ENCODE peak calls at places on chromosomes 16 and 17, in four cellular contexts. A is GM12878, M is choroid plexus epithelial cell, Y is kidney epithelial cell. V is an unnamed sample.

GRCh38 chr17:81397314-81398169 is 2.3 kb downstream of the BAHCC1 start:
- DNase-seq in Y (no peak), A (no peak), M (peak), V (no peak)

GRCh38 chr17:17538417-17539391 is 42.5 kb upstream of the RASD1 start:
- DNase-seq in Y (no peak), A (no peak), M (peak), V (no peak)

GRCh38 chr17:1577657-1578428 is 15.3 kb upstream of the PITPNA start:
- DNase-seq in Y (no peak), A (no peak), M (no peak), V (peak)

GRCh38 chr17:76491271-76492184 is 9.7 kb downstream of the RHBDF2 start:
- DNase-seq in A (no peak), M (no peak), Y (no peak), V (peak)

GRCh38 chr17:27241346-27241946 is 52.5 kb upstream of the WSB1 start:
- DNase-seq in A (no peak), Y (peak), M (peak), V (no peak)

GRCh38 chr16:83814654-83814985 is 6.8 kb downstream of the HSBP1 start:
- DNase-seq in M (no peak), Y (no peak), A (no peak), V (no peak)

GRCh38 chr17:56206351-56206750 is 53.1 kb downstream of the ANKFN1 start:
- DNase-seq in M (no peak), Y (no peak), A (no peak), V (no peak)

GRCh38 chr17:28365487-28365886 is 488 bp upstream of the SEBOX start:
- DNase-seq in Y (no peak), A (no peak), M (no peak), V (no peak)

GRCh38 chr16:87107221-87107620 is 210.0 kb downstream of the C16orf95 start:
- DNase-seq in A (no peak), Y (no peak), M (no peak), V (no peak)

GRCh38 chr16:8486985-8487384 is 103.3 kb downstream of the TMEM114 start:
- DNase-seq in A (no peak), Y (no peak), M (no peak), V (no peak)

GRCh38 chr17:21036361-21036881 is 6.4 kb downstream of the USP22 start:
- DNase-seq in Y (no peak), M (peak), A (no peak), V (no peak)

GRCh38 chr17:47844814-47845453 is 3.9 kb upstream of the SCRN2 start:
- DNase-seq in A (no peak), M (peak), Y (no peak), V (no peak)

GRCh38 chr17:63451150-63451549 is 5.0 kb upstream of the CYB561 start:
- DNase-seq in A (no peak), Y (no peak), M (no peak), V (no peak)

GRCh38 chr17:50584116-50584515 is 23.6 kb downstream of the CACNA1G start:
- DNase-seq in M (no peak), Y (no peak), A (no peak), V (no peak)

GRCh38 chr16:20331635-20332034 is 4.3 kb upstream of the GP2 start:
- DNase-seq in A (no peak), M (no peak), Y (no peak), V (no peak)

GRCh38 chr17:30274887-30275286 is 16.9 kb downstream of the BLMH start:
- DNase-seq in M (no peak), A (no peak), Y (no peak), V (no peak)

GRCh38 chr17:20173091-20173490 is 163.9 kb downstream of the SPECC1 start:
- DNase-seq in M (peak), Y (no peak), A (no peak), V (no peak)

GRCh38 chr17:82193520-82194236 is 19.0 kb downstream of the CCDC57 start:
- DNase-seq in Y (no peak), M (no peak), A (no peak), V (no peak)

GRCh38 chr16:30786115-30786935 is 680 bp downstream of the ZNF629 start:
- DNase-seq in M (peak), A (no peak), Y (no peak), V (no peak)

GRCh38 chr17:61127960-61128359 is 271.7 kb upstream of the TBX2 start:
- DNase-seq in M (no peak), Y (no peak), A (no peak), V (no peak)

GRCh38 chr16:30736995-30737793 is 11.0 kb upstream of the PHKG2 start:
- DNase-seq in M (no peak), A (no peak), Y (no peak), V (no peak)

GRCh38 chr16:11405331-11406176 is 60.3 kb downstream of the RMI2 start:
- DNase-seq in A (no peak), M (peak), Y (no peak), V (no peak)

GRCh38 chr17:21285164-21286065 is 904 bp downstream of the MAP2K3 start:
- DNase-seq in A (no peak), Y (no peak), M (peak), V (no peak)

GRCh38 chr17:71494045-71494444 is 626.8 kb upstream of the SOX9 start:
- DNase-seq in Y (peak), M (peak), A (no peak), V (no peak)

GRCh38 chr16:77502448-77502847 is 67.6 kb upstream of the ADAMTS18 start:
- DNase-seq in Y (no peak), M (no peak), A (no peak), V (no peak)
- TF ChIP-seq CTCF in Y (no peak), M (no peak), A (no peak), V (no peak)

DNA sequence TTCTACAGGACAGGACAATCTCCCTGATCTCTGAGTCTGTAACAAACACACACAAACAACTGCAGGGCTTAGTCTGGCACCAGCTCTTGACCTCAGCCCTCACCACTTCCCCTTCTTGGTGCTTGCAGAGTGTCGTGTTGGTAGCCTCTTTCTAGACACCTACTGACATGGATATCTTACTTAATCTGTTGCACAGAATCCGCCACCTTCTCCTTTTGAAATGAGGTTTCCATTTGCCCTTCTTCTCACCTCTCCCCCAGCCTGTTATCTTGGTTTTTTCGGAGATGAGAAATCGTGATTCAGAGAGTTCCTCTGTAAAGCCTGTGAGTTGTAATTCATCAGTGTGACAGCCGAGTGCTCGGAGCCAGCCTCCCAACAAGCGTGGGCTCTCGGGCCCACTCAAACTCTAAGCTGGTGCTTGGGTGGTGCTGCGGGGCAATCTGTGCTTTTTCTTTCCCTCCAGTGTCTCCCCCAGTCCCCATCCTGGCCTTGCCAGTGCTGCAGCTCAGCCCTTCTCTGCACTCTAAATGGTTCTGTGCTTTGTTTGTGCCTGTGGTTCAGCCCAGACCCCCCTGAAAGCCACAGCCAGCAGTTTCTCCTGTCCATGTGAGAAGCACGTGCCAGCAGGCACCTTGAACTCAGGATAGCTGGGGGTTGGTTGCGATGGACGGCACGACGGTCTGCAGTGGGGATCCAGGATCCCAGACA is 28.1 kb downstream of the KIAA0513 start:
- DNase-seq in A (peak), Y (no peak), M (peak), V (peak)
- TF ChIP-seq CTCF in A (no peak), Y (no peak), M (no peak), V (no peak)

GRCh38 chr17:45317113-45317820 is 447 bp upstream of the MAP3K14 start:
- DNase-seq in A (peak), M (peak), Y (peak), V (peak)
- TF ChIP-seq CTCF in A (no peak), M (no peak), Y (no peak), V (no peak)

GRCh38 chr17:2592974-2593845 is at the start of gene PAFAH1B1:
- DNase-seq in Y (no peak), A (peak), M (peak), V (peak)
- TF ChIP-seq CTCF in Y (no peak), A (peak), M (no peak), V (no peak)

GRCh38 chr17:75267403-75268232 is 3.4 kb downstream of the MIF4GD start:
- DNase-seq in M (no peak), A (no peak), Y (no peak), V (no peak)
- TF ChIP-seq CTCF in M (no peak), A (no peak), Y (no peak), V (no peak)

GRCh38 chr16:22141746-22142145 is 20.6 kb upstream of the SDR42E2 start:
- DNase-seq in Y (no peak), M (peak), A (no peak), V (no peak)
- TF ChIP-seq CTCF in Y (peak), M (peak), A (peak), V (peak)

GRCh38 chr17:10617120-10617505 is 40.0 kb downstream of the MYH3 start:
- DNase-seq in Y (no peak), A (no peak), M (no peak), V (no peak)

GRCh38 chr17:10613775-10614513 is 43.2 kb downstream of the MYH3 start:
- DNase-seq in Y (no peak), M (no peak), A (no peak), V (no peak)

GRCh38 chr17:10614536-10615155 is 42.5 kb downstream of the MYH3 start:
- DNase-seq in M (peak), Y (no peak), A (no peak), V (no peak)

GRCh38 chr17:10618202-10618635 is 38.9 kb downstream of the MYH3 start:
- DNase-seq in A (no peak), M (peak), Y (no peak), V (peak)

GRCh38 chr17:10616502-10617119 is 40.5 kb downstream of the MYH3 start:
- DNase-seq in M (peak), A (no peak), Y (no peak), V (peak)
- TF ChIP-seq CTCF in M (peak), A (peak), Y (peak), V (peak)

DNA sequence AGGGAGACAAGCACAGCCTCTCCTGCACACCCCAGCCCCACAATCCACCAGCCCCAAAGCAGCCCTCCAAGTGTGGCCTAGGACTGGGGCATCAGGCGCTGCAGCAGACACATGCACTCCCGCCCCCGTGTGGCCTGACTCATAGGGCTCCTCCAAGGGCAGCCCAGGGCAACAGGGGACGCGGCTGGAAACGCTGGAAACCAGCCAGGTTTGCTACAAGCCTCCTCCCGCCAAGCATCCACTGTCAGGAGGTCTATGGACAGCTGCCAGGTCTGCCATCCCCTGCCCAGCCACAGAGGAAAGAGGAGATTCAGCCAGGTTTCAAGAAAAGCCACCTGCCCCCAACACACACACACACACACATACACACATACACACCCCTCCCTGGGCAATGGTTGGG is 25.8 kb downstream of the SRCIN1 start:
- DNase-seq in A (no peak), M (peak), Y (no peak), V (no peak)
- TF ChIP-seq CTCF in A (peak), M (peak), Y (peak), V (no peak)

GRCh38 chr17:54891176-54891821 is 9.4 kb upstream of the TOM1L1 start:
- DNase-seq in Y (no peak), A (no peak), M (peak), V (no peak)
- TF ChIP-seq CTCF in Y (peak), A (peak), M (peak), V (no peak)

GRCh38 chr17:45048795-45049563 is 2.5 kb downstream of the DCAKD start:
- DNase-seq in M (no peak), A (no peak), Y (no peak), V (no peak)
- TF ChIP-seq CTCF in M (peak), A (peak), Y (peak), V (peak)